ENCODE peak calls at places on chromosome 14, in seven cellular contexts. C, J, U, H, M, T and N are unnamed samples.
A peak's percentile ranks its signal among the peaks of the same experiment; 100 is the strongest.

GRCh38 chr14:20262642-20263128 is 23.6 kb downstream of the OR11H4 start:
- DNase-seq in U (no peak), M (no peak), C (no peak), H (no peak), T (no peak), J (no peak), N (no peak)

GRCh38 chr14:72715910-72716268 is 178.0 kb downstream of the DPF3 start:
- DNase-seq in M (no peak), J (no peak), U (no peak), H (no peak), C (no peak), T (no peak), N (no peak)

GRCh38 chr14:67815573-67816235 is 686 bp downstream of the ZFYVE26 start:
- DNase-seq in H (no peak), T (no peak), M (peak; percentile 42), J (no peak), U (no peak), C (peak; percentile 25), N (no peak)

GRCh38 chr14:65783101-65783500 is 370.6 kb downstream of the FUT8 start:
- DNase-seq in M (no peak), T (no peak), C (no peak), J (no peak), U (no peak), H (no peak), N (no peak)

GRCh38 chr14:101045511-101045910 is 142.0 kb upstream of the RTL1 start:
- DNase-seq in J (no peak), T (no peak), M (no peak), H (no peak), C (no peak), U (no peak), N (no peak)

GRCh38 chr14:70013269-70013873 is 134.2 kb downstream of the SMOC1 start:
- DNase-seq in C (peak; percentile 5), J (peak; percentile 56), H (no peak), U (peak; percentile 83), M (no peak), T (peak; percentile 28), N (peak; percentile 73)

GRCh38 chr14:42095155-42095554 is 488.5 kb downstream of the LRFN5 start:
- DNase-seq in H (no peak), U (no peak), M (no peak), C (no peak), T (no peak), J (no peak), N (no peak)

GRCh38 chr14:75051556-75051899 is 261 bp upstream of the MLH3 start:
- DNase-seq in T (no peak), H (no peak), C (no peak), J (no peak), M (no peak), U (no peak), N (no peak)

GRCh38 chr14:37251778-37252177 is 54.0 kb downstream of the MIPOL1 start:
- DNase-seq in C (no peak), U (no peak), J (no peak), T (no peak), H (no peak), M (no peak), N (no peak)

GRCh38 chr14:37247777-37248461 is 50.2 kb downstream of the MIPOL1 start:
- DNase-seq in H (no peak), J (no peak), U (no peak), M (no peak), T (no peak), C (no peak), N (no peak)

GRCh38 chr14:37241206-37241605 is 43.5 kb downstream of the MIPOL1 start:
- DNase-seq in M (no peak), C (no peak), U (no peak), H (no peak), T (no peak), J (no peak), N (no peak)

DNA sequence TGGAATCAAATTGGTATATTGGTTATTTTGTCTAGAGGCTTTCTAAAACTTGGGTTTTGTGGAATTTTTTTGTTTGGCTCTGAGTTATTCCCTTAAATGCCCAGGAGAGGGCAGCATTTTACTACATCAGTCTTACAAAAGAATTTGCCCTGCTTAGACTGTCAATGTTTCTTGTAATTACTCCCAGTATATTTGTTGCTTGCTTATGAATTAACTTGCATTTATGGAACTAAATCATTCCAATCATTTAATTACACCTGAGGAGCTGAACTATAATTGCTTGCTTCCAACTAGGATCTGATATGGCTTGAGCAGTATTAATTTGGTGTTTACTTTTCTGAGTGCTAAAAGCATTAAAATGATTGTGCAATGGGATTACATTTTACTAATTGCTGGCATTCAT is 48.7 kb downstream of the MIPOL1 start:
- DNase-seq in C (peak; percentile 9), T (peak; percentile 25), M (peak; percentile 60), J (no peak), H (no peak), U (no peak), N (no peak)
- TF ChIP-seq CTCF in C (peak; percentile 87), T (peak; percentile 87), M (peak; percentile 62), J (peak; percentile 75), H (peak; percentile 76), U (peak; percentile 50), N (peak; percentile 60)

GRCh38 chr14:106317593-106317992 is 791.2 kb downstream of the TMEM121 start:
- DNase-seq in T (no peak), J (no peak), C (no peak), U (no peak), H (no peak), M (no peak), N (no peak)

GRCh38 chr14:106318700-106319099 is 792.3 kb downstream of the TMEM121 start:
- DNase-seq in C (peak; percentile 55), J (no peak), T (no peak), M (no peak), H (no peak), U (no peak), N (no peak)
- TF ChIP-seq CTCF in C (peak; percentile 65), J (peak; percentile 29), T (no peak), M (no peak), H (no peak), U (no peak), N (peak; percentile 11)

GRCh38 chr14:22918519-22918808 is 485 bp downstream of the RBM23 start:
- DNase-seq in M (no peak), C (no peak), T (no peak), U (peak; percentile 20), H (peak; percentile 15), J (no peak), N (peak; percentile 18)

GRCh38 chr14:22919601-22919921 is 612 bp upstream of the RBM23 start:
- DNase-seq in U (no peak), C (no peak), J (no peak), T (no peak), M (no peak), H (no peak), N (no peak)

GRCh38 chr14:22915886-22916521 is 2.9 kb downstream of the RBM23 start:
- DNase-seq in C (no peak), J (no peak), H (no peak), U (no peak), T (no peak), M (no peak), N (no peak)

GRCh38 chr14:22920697-22921096 is 1.7 kb upstream of the RBM23 start:
- DNase-seq in T (no peak), U (no peak), H (no peak), J (no peak), M (no peak), C (no peak), N (no peak)

GRCh38 chr14:22918809-22919600 is at the start of gene RBM23:
- DNase-seq in T (peak; percentile 95), H (peak; percentile 100), M (peak; percentile 100), U (peak; percentile 100), J (peak; percentile 100), C (peak; percentile 99), N (peak; percentile 96)
- TF ChIP-seq CTCF in T (no peak), H (no peak), M (no peak), U (no peak), J (no peak), C (no peak), N (no peak)

DNA sequence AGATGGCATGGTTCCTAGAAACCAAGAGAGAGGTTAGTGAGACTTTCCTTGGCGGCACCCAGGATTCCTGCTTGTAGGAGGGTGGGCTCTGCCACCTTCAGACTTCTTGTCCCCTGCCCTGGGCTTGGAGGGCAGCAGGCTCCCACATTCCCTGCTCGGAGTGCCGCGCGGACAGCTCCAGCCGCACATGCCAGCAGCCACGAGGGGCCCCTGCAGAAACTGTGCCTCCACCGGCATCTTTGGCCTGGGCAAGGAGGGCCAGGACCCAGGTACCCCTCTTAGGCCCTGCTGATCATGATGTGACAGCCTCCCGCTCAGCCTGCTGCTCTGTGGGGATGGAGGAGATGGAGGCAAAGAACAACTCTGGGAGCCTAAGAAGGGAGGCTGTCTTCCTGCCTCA is 62.3 kb downstream of the PRIMA1 start:
- DNase-seq in J (no peak), H (no peak), U (no peak), M (no peak), T (no peak), C (no peak), N (no peak)
- TF ChIP-seq CTCF in J (no peak), H (no peak), U (no peak), M (no peak), T (no peak), C (no peak), N (no peak)

DNA sequence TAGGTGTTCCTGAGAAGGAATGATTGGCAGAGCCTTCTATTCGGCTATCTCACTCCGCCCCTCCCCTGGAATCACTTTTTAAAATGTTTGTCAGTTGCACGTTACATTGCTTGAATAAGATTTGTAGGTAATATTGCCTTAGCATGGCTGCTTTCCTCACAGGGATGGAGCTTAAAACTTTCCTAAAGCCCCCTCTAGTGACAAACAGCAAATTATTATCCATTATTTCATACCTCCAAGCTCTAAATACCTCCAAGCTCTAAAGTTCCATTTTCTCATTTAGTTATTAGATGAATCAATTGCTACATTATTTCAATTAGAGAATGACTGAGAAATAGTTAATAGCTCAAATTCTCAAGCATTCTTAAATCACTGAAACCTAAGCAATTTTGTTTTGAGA is 5.1 kb upstream of the SPATA7 start:
- DNase-seq in C (no peak), M (peak; percentile 15), H (no peak), U (no peak), T (peak; percentile 12), J (no peak), N (no peak)
- TF ChIP-seq CTCF in C (no peak), M (peak; percentile 36), H (no peak), U (no peak), T (peak; percentile 47), J (no peak), N (no peak)

DNA sequence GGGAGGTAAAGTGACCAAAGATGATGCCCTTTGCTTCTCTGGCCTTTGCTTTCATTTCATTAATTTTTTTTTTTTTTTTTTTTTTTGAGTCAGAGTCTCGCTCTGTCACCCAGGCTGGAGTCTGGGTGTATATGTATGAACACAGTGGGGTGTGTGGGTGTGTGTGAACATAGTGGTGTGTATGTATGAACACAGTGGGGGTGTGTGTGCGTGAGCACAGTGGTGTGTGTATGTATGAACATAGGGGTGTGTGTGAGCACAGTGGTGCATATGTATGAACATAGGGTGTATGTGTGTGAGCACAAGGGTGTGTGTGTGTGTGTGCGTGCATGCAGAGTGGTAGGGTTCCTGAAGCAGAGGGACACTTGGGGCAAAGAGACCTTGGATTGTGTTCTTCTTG is 9.6 kb downstream of the KLC1 start:
- DNase-seq in H (no peak), U (no peak), J (no peak), T (no peak), M (no peak), C (no peak), N (no peak)
- TF ChIP-seq CTCF in H (no peak), U (no peak), J (no peak), T (no peak), M (no peak), C (no peak), N (no peak)